ENCODE peak calls at places on chromosomes 2 and 18, in four cellular contexts. Z, U, S and Q are unnamed samples.

GRCh38 chr2:173661586-173661985 is 303.6 kb downstream of the SP3 start:
- DNase-seq in Z (no peak), U (no peak), S (no peak), Q (no peak)

GRCh38 chr2:133444411-133444934 is 123.8 kb downstream of the NCKAP5 start:
- DNase-seq in Z (no peak), U (no peak), S (no peak), Q (no peak)

GRCh38 chr18:79584491-79585394 is 94.9 kb upstream of the CTDP1 start:
- DNase-seq in Z (peak), U (peak), S (no peak), Q (peak)

GRCh38 chr2:146634256-146635068 is 1210.4 kb upstream of the ACVR2A start:
- DNase-seq in Z (no peak), U (no peak), S (no peak), Q (no peak)

GRCh38 chr2:100394111-100394641 is 23.3 kb downstream of the CHST10 start:
- DNase-seq in Z (no peak), U (no peak), S (no peak), Q (no peak)

GRCh38 chr2:10521891-10522448 is 73.8 kb upstream of the ODC1 start:
- DNase-seq in Z (no peak), U (no peak), S (no peak), Q (no peak)

GRCh38 chr18:59718108-59719057 is 21.2 kb upstream of the CCBE1 start:
- DNase-seq in Z (no peak), U (no peak), S (no peak), Q (no peak)

GRCh38 chr18:76216096-76216495 is 278.9 kb downstream of the ZNF516 start:
- DNase-seq in Z (no peak), U (no peak), S (no peak), Q (no peak)

GRCh38 chr2:196459539-196459938 is 180.0 kb upstream of the CCDC150 start:
- DNase-seq in Z (no peak), U (no peak), S (no peak), Q (no peak)

GRCh38 chr18:10153924-10154635 is 240.3 kb downstream of the VAPA start:
- DNase-seq in Z (no peak), U (no peak), S (no peak), Q (no peak)

GRCh38 chr2:64115808-64116598 is 28.2 kb downstream of the PELI1 start:
- DNase-seq in Z (no peak), U (no peak), S (no peak), Q (no peak)

GRCh38 chr18:61900504-61901281 is 7.9 kb upstream of the RNF152 start:
- DNase-seq in Z (no peak), U (no peak), S (no peak), Q (no peak)

GRCh38 chr2:16900405-16901025 is 234.9 kb upstream of the CYRIA start:
- DNase-seq in Z (no peak), U (no peak), S (no peak), Q (no peak)

GRCh38 chr18:44096016-44096415 is 584.7 kb upstream of the SETBP1 start:
- DNase-seq in Z (no peak), U (no peak), S (no peak), Q (no peak)

GRCh38 chr2:54685263-54685775 is 38.1 kb upstream of the EML6 start:
- DNase-seq in Z (no peak), U (no peak), S (no peak), Q (no peak)

GRCh38 chr2:200377774-200378336 is 71.4 kb downstream of the SPATS2L start:
- DNase-seq in Z (no peak), U (no peak), S (peak), Q (no peak)

GRCh38 chr2:57373530-57373929 is 673.1 kb upstream of the VRK2 start:
- DNase-seq in Z (no peak), U (no peak), S (no peak), Q (no peak)